ENCODE peak calls at places on chromosomes 6 and 20, in eight cellular contexts. J is RWPE1; T is IMR-90; Y is CD8-positive, alpha-beta memory T cell; G is neuronal stem cell; K is esophagus muscularis mucosa; N is uterus; S is pancreas. A is an unnamed sample.
A peak's percentile ranks its signal among the peaks of the same experiment; 100 is the strongest.

GRCh38 chr6:152271681-152272464 is 365.3 kb downstream of the SYNE1 start:
- DNase-seq in K (no peak), S (no peak), T (peak; percentile 34), G (no peak), N (peak; percentile 47), Y (no peak), J (peak; percentile 51), A (no peak)

GRCh38 chr20:43744121-43744520 is 17.3 kb upstream of the GTSF1L start:
- DNase-seq in K (no peak), N (no peak), T (peak; percentile 72), Y (no peak), J (no peak), S (no peak), G (no peak), A (no peak)

GRCh38 chr6:108735991-108736345 is 112.3 kb upstream of the ARMC2 start:
- DNase-seq in Y (no peak), G (no peak), N (no peak), T (no peak), K (no peak), J (no peak), S (no peak), A (no peak)

GRCh38 chr6:30885481-30885998 is 1.2 kb downstream of the DDR1 start:
- DNase-seq in K (no peak), S (no peak), J (peak; percentile 46), T (peak; percentile 18), Y (peak; percentile 21), G (peak; percentile 32), N (no peak), A (peak; percentile 50)

GRCh38 chr20:49982346-49983122 is at the start of gene SNAI1:
- DNase-seq in J (peak; percentile 100), K (peak; percentile 94), S (peak; percentile 88), Y (peak; percentile 79), T (peak; percentile 86), G (peak; percentile 87), N (peak; percentile 77), A (peak; percentile 75)

GRCh38 chr20:1696521-1697209 is 39.1 kb upstream of the SIRPG start:
- DNase-seq in Y (no peak), K (peak; percentile 47), G (no peak), N (no peak), J (no peak), S (no peak), T (no peak), A (no peak)

GRCh38 chr20:36941403-36941835 is 10.1 kb downstream of the SAMHD1 start:
- DNase-seq in Y (no peak), T (no peak), J (peak; percentile 49), N (no peak), G (no peak), K (no peak), S (no peak), A (no peak)

GRCh38 chr6:149860834-149861602 is 3.1 kb downstream of the LRP11 start:
- DNase-seq in G (no peak), T (no peak), S (no peak), Y (no peak), J (no peak), N (no peak), K (no peak), A (no peak)

GRCh38 chr20:18254615-18255014 is 33.7 kb upstream of the ZNF133 start:
- DNase-seq in J (no peak), G (no peak), S (no peak), K (peak; percentile 5), T (no peak), Y (no peak), N (no peak), A (no peak)

GRCh38 chr20:10414982-10415650 is 18.9 kb downstream of the MKKS start:
- DNase-seq in K (no peak), G (peak; percentile 54), J (peak; percentile 75), S (no peak), N (no peak), T (no peak), Y (no peak), A (no peak)

GRCh38 chr6:135743476-135743875 is 108.0 kb upstream of the PDE7B start:
- DNase-seq in N (no peak), Y (no peak), T (no peak), J (no peak), G (no peak), S (no peak), K (no peak), A (no peak)

GRCh38 chr6:140138311-140138994 is 764.0 kb upstream of the CITED2 start:
- DNase-seq in G (peak; percentile 6), T (no peak), K (no peak), J (no peak), Y (no peak), S (no peak), N (no peak), A (no peak)

DNA sequence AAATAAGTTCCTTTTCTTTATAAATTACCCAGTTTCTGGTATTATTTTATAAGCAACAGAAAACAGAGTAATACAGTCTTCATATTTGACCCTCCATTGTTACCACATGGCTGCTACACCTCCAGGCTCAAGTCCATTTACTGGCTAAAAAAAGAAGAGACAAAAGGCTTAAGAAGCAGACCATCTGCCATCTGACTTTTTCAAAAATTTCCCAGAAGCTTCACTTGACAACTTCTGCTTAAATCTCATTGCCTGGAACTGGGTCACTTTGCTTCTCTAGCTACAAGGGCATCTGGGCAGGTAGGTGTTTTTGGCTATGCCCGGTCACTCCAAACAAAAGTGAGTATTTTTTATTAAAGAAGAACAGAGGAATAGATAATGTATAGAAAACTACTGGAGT is 118.0 kb downstream of the GRM1 start:
- DNase-seq in J (no peak), G (no peak), T (no peak), K (no peak), N (no peak), Y (no peak), S (no peak), A (no peak)
- H3K27ac ChIP-seq in J (no peak overlapping the region), G (no peak overlapping the region), T (no peak overlapping the region), K (no peak overlapping the region), N (no peak overlapping the region), Y (no peak overlapping the region), S (no peak overlapping the region), A (no peak overlapping the region)

GRCh38 chr20:48620112-48620485 is 207.7 kb downstream of the PREX1 start:
- DNase-seq in K (no peak), Y (no peak), G (no peak), S (no peak), N (no peak), T (no peak), J (no peak), A (no peak)
- H3K27ac ChIP-seq in K (peak overlapping the region; percentile 53), Y (no peak overlapping the region), G (no peak overlapping the region), S (no peak overlapping the region), N (no peak overlapping the region), T (no peak overlapping the region), J (peak overlapping the region; percentile 91), A (no peak overlapping the region)

GRCh38 chr20:62917720-62918119 is 8.6 kb downstream of the DIDO1 start:
- DNase-seq in J (no peak), Y (no peak), T (no peak), S (no peak), K (no peak), N (no peak), G (no peak), A (no peak)
- H3K27ac ChIP-seq in J (no peak overlapping the region), Y (no peak overlapping the region), T (no peak overlapping the region), S (no peak overlapping the region), K (no peak overlapping the region), N (no peak overlapping the region), G (no peak overlapping the region), A (no peak overlapping the region)

DNA sequence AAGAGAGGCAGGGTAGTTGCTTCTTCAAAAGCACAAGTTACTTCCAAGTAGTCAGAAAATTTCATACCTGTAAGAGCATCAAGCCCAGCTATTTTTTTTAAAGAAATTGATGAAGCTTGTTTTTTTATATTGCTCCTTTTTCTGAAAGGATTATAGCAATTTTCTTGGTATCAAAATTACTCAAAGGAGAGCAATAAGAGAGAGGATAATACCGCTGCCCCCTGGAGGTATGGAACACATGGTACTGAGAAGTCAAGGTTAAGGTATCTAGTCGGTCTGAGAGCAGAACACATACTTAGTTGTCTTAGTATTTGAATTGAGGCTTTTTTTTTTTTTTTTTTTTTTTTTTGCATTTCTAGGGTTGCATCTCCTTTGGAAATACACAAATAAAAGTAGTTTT is 59.4 kb downstream of the ADGRF5 start:
- DNase-seq in J (no peak), K (no peak), N (no peak), G (no peak), Y (no peak), S (no peak), T (no peak), A (no peak)
- H3K27ac ChIP-seq in J (no peak overlapping the region), K (no peak overlapping the region), N (no peak overlapping the region), G (no peak overlapping the region), Y (no peak overlapping the region), S (no peak overlapping the region), T (no peak overlapping the region), A (no peak overlapping the region)

DNA sequence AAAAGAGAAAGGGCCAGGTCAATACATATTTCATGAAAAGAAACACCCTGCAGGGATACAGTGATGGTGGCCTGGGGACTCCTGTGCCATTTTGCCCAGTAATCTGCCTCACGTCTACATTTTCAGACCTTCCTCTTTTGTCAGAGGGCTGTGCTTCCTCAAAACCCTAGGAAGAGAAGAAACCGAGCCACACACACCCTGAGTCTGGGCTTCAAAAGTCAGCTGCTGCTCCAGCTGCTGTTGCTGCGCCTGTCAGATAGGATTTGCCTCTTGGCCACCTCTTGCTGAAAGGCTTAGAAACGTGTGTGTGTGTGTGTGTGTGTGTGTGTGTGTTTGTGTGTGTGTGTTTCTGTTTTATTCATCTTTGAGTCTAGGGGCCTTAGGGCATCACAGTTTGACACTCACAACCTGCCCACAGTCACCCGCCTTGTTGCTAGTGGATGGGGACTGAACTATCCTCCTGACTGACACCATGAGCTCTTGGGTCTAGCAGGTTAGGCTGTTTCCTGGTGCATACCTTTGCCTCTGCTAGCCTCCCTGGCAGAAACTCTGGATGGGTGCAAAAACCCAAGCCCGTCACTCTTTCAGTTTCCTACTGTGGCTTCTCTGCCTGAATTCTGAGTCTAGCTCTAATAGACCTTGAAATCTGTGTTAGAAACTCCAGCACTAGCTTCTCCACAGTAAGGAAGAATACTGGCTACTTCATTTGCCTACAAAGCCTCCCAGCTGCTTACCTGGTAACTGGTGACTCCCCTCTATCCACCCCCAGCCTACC is 94.9 kb upstream of the CEP85L start:
- DNase-seq in K (peak; percentile 89), Y (no peak), S (no peak), J (no peak), G (no peak), N (no peak), T (no peak), A (no peak)
- H3K27ac ChIP-seq in K (no peak overlapping the region), Y (no peak overlapping the region), S (no peak overlapping the region), J (no peak overlapping the region), G (no peak overlapping the region), N (no peak overlapping the region), T (no peak overlapping the region), A (peak overlapping the region; percentile 18)

GRCh38 chr20:12605751-12606150 is 403.0 kb upstream of the SPTLC3 start:
- DNase-seq in N (no peak), K (no peak), G (no peak), S (no peak), T (no peak), J (no peak), Y (no peak), A (no peak)
- H3K27ac ChIP-seq in N (no peak overlapping the region), K (no peak overlapping the region), G (no peak overlapping the region), S (no peak overlapping the region), T (no peak overlapping the region), J (no peak overlapping the region), Y (no peak overlapping the region), A (no peak overlapping the region)

GRCh38 chr6:116925088-116925794 is 48.2 kb downstream of the RFX6 start:
- DNase-seq in J (no peak), N (no peak), G (no peak), K (no peak), Y (no peak), S (no peak), T (no peak), A (no peak)
- H3K27ac ChIP-seq in J (no peak overlapping the region), N (no peak overlapping the region), G (no peak overlapping the region), K (no peak overlapping the region), Y (no peak overlapping the region), S (no peak overlapping the region), T (no peak overlapping the region), A (no peak overlapping the region)

GRCh38 chr6:148288566-148288965 is 54.1 kb upstream of the SASH1 start:
- DNase-seq in N (no peak), Y (no peak), G (no peak), S (no peak), J (no peak), K (no peak), T (no peak), A (no peak)
- H3K27ac ChIP-seq in N (no peak overlapping the region), Y (no peak overlapping the region), G (no peak overlapping the region), S (no peak overlapping the region), J (no peak overlapping the region), K (no peak overlapping the region), T (no peak overlapping the region), A (no peak overlapping the region)

A was measured in caudate nucleus.